ENCODE peak calls at places on chromosomes 4 and X, in seven cellular contexts. S is stomach, M is PC-3, E is Panc1, Q is body of pancreas, Y is astrocyte, V is heart right ventricle. D is an unnamed sample.
A peak's percentile ranks its signal among the peaks of the same experiment; 100 is the strongest.

GRCh38 chr4:81445196-81445595 is 26.5 kb downstream of the RASGEF1B start:
- DNase-seq in V (no peak), E (no peak), Q (no peak), Y (no peak), M (no peak), S (no peak), D (no peak)

GRCh38 chr4:41625531-41625930 is 87.6 kb downstream of the LIMCH1 start:
- DNase-seq in Q (no peak), E (no peak), Y (no peak), V (no peak), M (no peak), S (no peak), D (no peak)

GRCh38 chrX:136143714-136144113 is 3.6 kb upstream of the FHL1 start:
- DNase-seq in Y (no peak), M (no peak), V (peak; percentile 13), Q (no peak), S (no peak), E (no peak), D (no peak)

GRCh38 chr4:125382995-125383394 is 68.2 kb downstream of the FAT4 start:
- DNase-seq in M (no peak), V (no peak), S (no peak), Y (peak; percentile 55), Q (no peak), E (no peak), D (no peak)

GRCh38 chr4:90689739-90690138 is 562.5 kb downstream of the CCSER1 start:
- DNase-seq in Y (no peak), E (no peak), Q (no peak), M (no peak), V (no peak), S (no peak), D (no peak)

GRCh38 chr4:102288497-102288896 is 56.8 kb downstream of the SLC39A8 start:
- DNase-seq in M (no peak), S (no peak), E (no peak), Q (no peak), V (no peak), Y (no peak), D (no peak)

GRCh38 chr4:18198653-18199052 is 177.1 kb upstream of the LCORL start:
- DNase-seq in Q (no peak), Y (no peak), S (no peak), V (no peak), E (no peak), M (no peak), D (no peak)

GRCh38 chr4:73741140-73741749 is 876 bp downstream of the CXCL8 start:
- DNase-seq in S (no peak), Q (no peak), Y (no peak), M (peak; percentile 45), E (no peak), V (no peak), D (no peak)

GRCh38 chrX:49767231-49767630 is 61.9 kb upstream of the PAGE4 start:
- DNase-seq in V (no peak), M (no peak), E (no peak), Q (no peak), Y (no peak), S (no peak), D (no peak)

GRCh38 chr4:151659631-151660030 is 101.2 kb downstream of the GATB start:
- DNase-seq in M (no peak), S (no peak), E (no peak), V (no peak), Y (peak; percentile 31), Q (no peak), D (peak; percentile 56)

GRCh38 chr4:185396724-185397402 is at the start of gene ANKRD37:
- DNase-seq in M (peak; percentile 48), V (peak; percentile 23), Y (peak; percentile 38), S (peak; percentile 69), E (no peak), Q (peak; percentile 89), D (no peak)
- TF ChIP-seq CTCF in M (no peak), V (no peak), Y (no peak), S (no peak), E (no peak), Q (peak; percentile 25), D (no peak)

DNA sequence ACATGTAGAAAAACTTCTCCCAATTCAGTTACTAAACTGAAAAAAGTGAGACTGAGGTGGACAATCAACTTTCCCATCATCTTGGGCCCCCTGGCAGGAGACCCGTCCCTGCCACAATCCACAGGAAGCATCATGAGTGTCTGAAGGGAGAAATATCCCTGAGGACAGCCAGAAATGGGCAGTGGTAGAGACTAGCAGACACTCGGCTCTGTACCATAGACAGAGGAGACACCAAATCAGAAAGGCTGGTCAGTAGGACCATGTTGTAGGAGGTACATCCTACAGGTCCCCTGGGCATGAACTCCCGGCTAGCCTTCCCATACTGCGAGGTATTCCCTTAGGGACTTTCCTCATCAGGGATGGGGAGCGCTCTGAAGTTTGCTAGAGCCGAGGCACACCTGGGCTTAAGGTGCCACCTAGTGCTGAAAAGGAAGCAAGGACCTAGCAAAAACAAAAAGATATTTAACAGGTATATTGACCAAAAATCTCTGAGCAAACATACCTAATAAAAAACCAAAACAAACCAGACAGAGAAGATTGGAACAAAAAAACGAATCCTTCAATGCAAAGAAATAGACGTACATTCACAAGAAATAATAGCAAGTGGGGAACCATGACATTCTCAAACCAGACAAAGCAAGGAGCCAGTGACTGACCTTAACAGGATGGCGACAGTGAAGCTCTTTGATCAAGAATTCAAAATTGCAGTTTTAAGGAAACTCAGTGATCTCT is 55.6 kb downstream of the HAUS3 start:
- DNase-seq in Y (no peak), Q (peak; percentile 65), E (no peak), M (peak; percentile 60), S (peak; percentile 57), V (no peak), D (peak; percentile 10)
- TF ChIP-seq CTCF in Y (peak; percentile 36), Q (peak; percentile 84), E (peak; percentile 64), M (peak; percentile 74), S (peak; percentile 5), V (peak; percentile 15), D (peak; percentile 28)

GRCh38 chr4:26127001-26127400 is 193.8 kb upstream of the RBPJ start:
- DNase-seq in V (no peak), E (no peak), Q (no peak), Y (no peak), S (no peak), M (no peak), D (no peak)

GRCh38 chr4:26124753-26125236 is 196.0 kb upstream of the RBPJ start:
- DNase-seq in Y (no peak), E (no peak), S (no peak), V (no peak), Q (no peak), M (peak; percentile 46), D (no peak)

GRCh38 chr4:26130173-26130572 is 190.6 kb upstream of the RBPJ start:
- DNase-seq in E (no peak), Y (no peak), M (no peak), S (no peak), Q (no peak), V (no peak), D (no peak)

GRCh38 chr4:26126135-26126718 is 194.6 kb upstream of the RBPJ start:
- DNase-seq in V (no peak), S (no peak), M (no peak), Y (no peak), E (no peak), Q (no peak), D (no peak)

GRCh38 chr4:26127851-26128337 is 192.9 kb upstream of the RBPJ start:
- DNase-seq in M (peak; percentile 95), Y (no peak), S (peak; percentile 76), V (no peak), Q (peak; percentile 83), E (no peak), D (no peak)
- TF ChIP-seq CTCF in M (peak; percentile 45), Y (no peak), S (no peak), V (no peak), Q (peak; percentile 47), E (no peak), D (no peak)

GRCh38 chr4:30716671-30717207 is 3.4 kb upstream of the PCDH7 start:
- DNase-seq in E (no peak), V (no peak), M (peak; percentile 13), S (no peak), Y (peak; percentile 53), Q (no peak), D (peak; percentile 50)

GRCh38 chr4:30718889-30719252 is 1.3 kb upstream of the PCDH7 start:
- DNase-seq in E (no peak), M (peak; percentile 33), S (no peak), V (peak; percentile 10), Y (peak; percentile 51), Q (no peak), D (peak; percentile 38)

GRCh38 chr4:30719363-30720020 is 677 bp upstream of the PCDH7 start:
- DNase-seq in Y (peak; percentile 70), M (peak; percentile 52), V (peak; percentile 52), S (peak; percentile 52), E (no peak), Q (peak; percentile 29), D (peak; percentile 62)

GRCh38 chr4:30717208-30718020 is 2.8 kb upstream of the PCDH7 start:
- DNase-seq in S (peak; percentile 38), M (peak; percentile 49), Y (peak; percentile 78), V (peak; percentile 24), E (no peak), Q (peak; percentile 13), D (peak; percentile 65)

DNA sequence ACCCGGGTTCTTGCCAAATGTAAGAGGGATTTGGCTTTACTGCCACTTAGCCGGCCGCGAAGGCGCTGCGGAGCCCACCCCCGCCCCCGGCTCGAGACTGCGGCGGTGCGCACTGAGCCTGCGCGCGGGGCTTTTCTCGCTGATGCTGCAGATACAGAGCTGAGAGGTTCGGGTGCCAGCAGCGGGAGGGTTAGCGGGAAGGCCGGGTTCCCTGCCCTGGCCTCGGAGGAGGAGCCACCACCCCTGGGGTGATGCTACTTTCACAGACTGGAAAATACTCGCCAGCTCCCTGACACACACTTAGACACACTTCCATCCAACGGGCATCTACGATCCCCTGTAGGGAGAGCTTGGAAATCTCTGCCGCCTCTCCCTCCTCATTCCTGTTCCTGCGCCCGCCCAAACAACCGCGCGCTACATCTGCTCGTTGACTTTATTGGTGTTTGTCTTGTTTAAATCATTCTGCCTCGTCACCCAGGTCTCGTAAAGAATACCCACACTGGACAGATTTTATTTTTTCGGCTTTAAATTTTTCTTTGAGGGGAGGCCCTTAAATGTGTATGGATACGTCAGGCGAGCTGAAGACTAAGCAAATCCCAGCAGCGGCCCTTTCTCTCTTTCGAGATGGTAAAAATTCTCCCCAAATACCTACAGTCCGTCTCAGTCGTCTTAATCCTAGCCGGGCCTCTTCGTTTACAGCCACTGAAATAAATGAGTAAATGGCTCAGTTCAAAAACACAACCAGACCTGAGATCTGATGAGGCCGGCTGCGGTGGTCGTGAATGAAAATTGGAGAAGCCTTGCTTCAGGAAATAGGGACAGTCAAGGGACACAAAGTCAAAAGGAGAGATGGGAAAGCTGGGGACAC is 1.9 kb upstream of the PCDH7 start:
- DNase-seq in E (no peak), S (peak; percentile 31), Q (peak; percentile 22), V (peak; percentile 29), Y (peak; percentile 60), M (peak; percentile 25), D (peak; percentile 74)
- TF ChIP-seq CTCF in E (no peak), S (no peak), Q (no peak), V (no peak), Y (no peak), M (no peak), D (no peak)

GRCh38 chrX:41459714-41460113 is 12.6 kb downstream of the NYX start:
- DNase-seq in S (no peak), E (no peak), Q (no peak), M (peak; percentile 24), V (no peak), Y (no peak), D (no peak)

GRCh38 chrX:41452565-41452964 is 5.4 kb downstream of the NYX start:
- DNase-seq in Y (no peak), V (no peak), S (no peak), Q (no peak), E (no peak), M (no peak), D (no peak)

GRCh38 chrX:41452972-41453371 is 5.8 kb downstream of the NYX start:
- DNase-seq in Q (no peak), Y (peak; percentile 80), V (no peak), E (no peak), S (no peak), M (no peak), D (no peak)

GRCh38 chrX:41457618-41458192 is 10.6 kb downstream of the NYX start:
- DNase-seq in M (peak; percentile 6), Q (no peak), E (no peak), V (no peak), S (no peak), Y (no peak), D (no peak)
- TF ChIP-seq CTCF in M (peak; percentile 48), Q (no peak), E (no peak), V (peak; percentile 20), S (no peak), Y (peak; percentile 3), D (no peak)

D was measured in nephron progenitor cell.